ENCODE peak calls at places on chromosomes 11 and 22, in ten cellular contexts. O is LoVo; Y is activated CD8-positive, alpha-beta memory T cell treated with anti-CD3 and anti-CD28 coated beads, Interleukin-2, amount 50 U/mL, for 48 hours; G is left kidney; Z is heart left ventricle; S is putamen; Q is T-cell; W is stimulated activated CD4-positive, alpha-beta T cell treated with anti-CD3 and anti-CD28 coated beads, Interleukin-15, amount 100 ng/mL, for 48 hours; L is MV-4-11; F is HTR-8/SVneo. N is an unnamed sample.

GRCh38 chr11:30317030-30317429 is 5.9 kb upstream of the ARL14EP start:
- DNase-seq in S (no peak), Z (no peak), L (no peak), O (no peak), F (no peak), Y (no peak), W (no peak), G (no peak), Q (no peak), N (no peak)

GRCh38 chr11:128553662-128554392 is 33.5 kb downstream of the ETS1 start:
- DNase-seq in Y (no peak), L (no peak), O (no peak), Z (no peak), S (peak), F (peak), G (peak), Q (no peak), W (no peak), N (no peak)

GRCh38 chr11:116852261-116853125 is 15.1 kb upstream of the APOA1 start:
- DNase-seq in F (peak), S (no peak), G (peak), L (peak), Q (no peak), Z (no peak), W (no peak), O (peak), Y (no peak), N (no peak)

GRCh38 chr11:2794947-2795346 is 90.6 kb downstream of the CDKN1C start:
- DNase-seq in L (no peak), Q (no peak), F (no peak), W (no peak), O (no peak), Y (peak), S (no peak), Z (peak), G (no peak), N (no peak)

GRCh38 chr11:95863486-95864140 is 60.3 kb downstream of the MTMR2 start:
- DNase-seq in F (no peak), O (no peak), S (no peak), W (no peak), Y (no peak), Z (no peak), Q (no peak), L (no peak), G (no peak), N (no peak)

GRCh38 chr11:131491503-131491902 is 121.1 kb downstream of the NTM start:
- DNase-seq in S (no peak), Y (no peak), Q (no peak), G (no peak), W (no peak), F (no peak), O (no peak), L (no peak), Z (no peak), N (no peak)

GRCh38 chr11:16613401-16614381 is 124.8 kb upstream of the C11orf58 start:
- DNase-seq in Q (peak), W (peak), O (peak), F (peak), S (peak), Z (peak), Y (peak), G (peak), L (peak), N (no peak)

GRCh38 chr22:42419328-42419881 is 12.8 kb downstream of the NFAM1 start:
- DNase-seq in Y (no peak), S (no peak), F (no peak), Z (no peak), G (peak), O (no peak), Q (no peak), L (peak), W (no peak), N (no peak)

GRCh38 chr11:9230291-9230690 is 34.9 kb downstream of the DENND5A start:
- DNase-seq in Q (no peak), S (no peak), O (no peak), Z (no peak), G (no peak), F (no peak), Y (no peak), L (no peak), W (no peak), N (no peak)

GRCh38 chr11:20089357-20089756 is 70.9 kb downstream of the DBX1 start:
- DNase-seq in F (no peak), O (no peak), Z (no peak), W (no peak), Y (no peak), G (no peak), L (no peak), S (no peak), Q (no peak), N (no peak)

GRCh38 chr11:12744831-12745502 is 70.7 kb downstream of the TEAD1 start:
- DNase-seq in O (no peak), Q (no peak), Y (no peak), L (no peak), Z (peak), W (no peak), F (no peak), G (peak), S (no peak), N (no peak)

GRCh38 chr11:3195251-3196160 is 23.1 kb downstream of the MRGPRG start:
- DNase-seq in Q (no peak), L (peak), Z (peak), Y (no peak), G (peak), F (no peak), W (no peak), S (no peak), O (no peak), N (no peak)

GRCh38 chr22:41092847-41093371 is 517 bp downstream of the EP300 start:
- DNase-seq in G (peak), O (peak), Q (no peak), Z (no peak), F (no peak), W (no peak), Y (peak), L (no peak), S (peak), N (peak)

GRCh38 chr11:124717786-124718634 is 21.7 kb upstream of the NRGN start:
- DNase-seq in L (peak), W (no peak), Q (peak), F (no peak), G (peak), Y (peak), S (no peak), Z (peak), O (peak), N (no peak)

GRCh38 chr11:133086518-133086917 is 445.8 kb downstream of the OPCML start:
- DNase-seq in F (no peak), Y (no peak), Q (no peak), Z (no peak), L (no peak), W (no peak), G (no peak), S (no peak), O (no peak), N (no peak)

GRCh38 chr11:61764606-61765260 is 12.3 kb downstream of the MYRF start:
- DNase-seq in Z (peak), L (no peak), F (no peak), W (no peak), S (no peak), O (no peak), Q (no peak), Y (no peak), G (peak), N (no peak)